ENCODE peak calls at places on chromosomes 1 and 21, in ten cellular contexts. One of them, this sample, is unnamed.

GRCh38 chr1:223887724-223888428 is 42.1 kb upstream of the TP53BP2 start:
- DNase-seq in stomach: no peak
- DNase-seq in lung: no peak
- DNase-seq in right lobe of liver: no peak
- DNase-seq in CD4-positive, alpha-beta memory T cell: no peak
- DNase-seq in cardiac muscle cell: peak
- DNase-seq in HL-60: no peak
- DNase-seq in tibial artery: peak
- DNase-seq in H9: no peak
- DNase-seq in PC-3: peak
- DNase-seq in this sample: no peak

GRCh38 chr1:210123924-210124589 is 108.5 kb upstream of the SERTAD4 start:
- DNase-seq in stomach: no peak
- DNase-seq in lung: no peak
- DNase-seq in right lobe of liver: no peak
- DNase-seq in CD4-positive, alpha-beta memory T cell: no peak
- DNase-seq in cardiac muscle cell: peak
- DNase-seq in HL-60: no peak
- DNase-seq in tibial artery: no peak
- DNase-seq in H9: no peak
- DNase-seq in PC-3: peak
- DNase-seq in this sample: no peak

GRCh38 chr1:84769636-84770035 is 79.4 kb upstream of the SSX2IP start:
- DNase-seq in stomach: no peak
- DNase-seq in lung: no peak
- DNase-seq in right lobe of liver: no peak
- DNase-seq in CD4-positive, alpha-beta memory T cell: no peak
- DNase-seq in cardiac muscle cell: no peak
- DNase-seq in HL-60: no peak
- DNase-seq in tibial artery: no peak
- DNase-seq in H9: no peak
- DNase-seq in PC-3: no peak
- DNase-seq in this sample: no peak

GRCh38 chr1:78491311-78492071 is 717 bp downstream of the PTGFR start:
- DNase-seq in stomach: no peak
- DNase-seq in lung: no peak
- DNase-seq in right lobe of liver: peak
- DNase-seq in CD4-positive, alpha-beta memory T cell: no peak
- DNase-seq in cardiac muscle cell: peak
- DNase-seq in HL-60: no peak
- DNase-seq in tibial artery: peak
- DNase-seq in H9: peak
- DNase-seq in PC-3: peak
- DNase-seq in this sample: peak

GRCh38 chr1:22825790-22826189 is 115.2 kb downstream of the EPHB2 start:
- DNase-seq in stomach: no peak
- DNase-seq in lung: no peak
- DNase-seq in right lobe of liver: no peak
- DNase-seq in CD4-positive, alpha-beta memory T cell: no peak
- DNase-seq in cardiac muscle cell: no peak
- DNase-seq in HL-60: no peak
- DNase-seq in tibial artery: no peak
- DNase-seq in H9: no peak
- DNase-seq in PC-3: no peak
- DNase-seq in this sample: no peak

GRCh38 chr1:6224733-6225132 is 11.0 kb downstream of the ICMT start:
- DNase-seq in stomach: no peak
- DNase-seq in lung: no peak
- DNase-seq in right lobe of liver: no peak
- DNase-seq in CD4-positive, alpha-beta memory T cell: no peak
- DNase-seq in cardiac muscle cell: no peak
- DNase-seq in HL-60: no peak
- DNase-seq in tibial artery: no peak
- DNase-seq in H9: no peak
- DNase-seq in PC-3: peak
- DNase-seq in this sample: no peak

GRCh38 chr21:37525810-37526209 is 159.2 kb downstream of the DYRK1A start:
- DNase-seq in stomach: no peak
- DNase-seq in lung: no peak
- DNase-seq in right lobe of liver: no peak
- DNase-seq in CD4-positive, alpha-beta memory T cell: no peak
- DNase-seq in cardiac muscle cell: peak
- DNase-seq in HL-60: no peak
- DNase-seq in tibial artery: no peak
- DNase-seq in H9: no peak
- DNase-seq in PC-3: no peak
- DNase-seq in this sample: no peak

GRCh38 chr1:23202263-23202749 is 15.0 kb downstream of the HTR1D start:
- DNase-seq in stomach: no peak
- DNase-seq in lung: no peak
- DNase-seq in right lobe of liver: no peak
- DNase-seq in CD4-positive, alpha-beta memory T cell: no peak
- DNase-seq in cardiac muscle cell: peak
- DNase-seq in HL-60: no peak
- DNase-seq in tibial artery: no peak
- DNase-seq in H9: no peak
- DNase-seq in PC-3: peak
- DNase-seq in this sample: no peak

GRCh38 chr1:179881642-179882252 is 338 bp upstream of the TOR1AIP1 start:
- DNase-seq in stomach: peak
- DNase-seq in lung: no peak
- DNase-seq in right lobe of liver: peak
- DNase-seq in CD4-positive, alpha-beta memory T cell: no peak
- DNase-seq in cardiac muscle cell: peak
- DNase-seq in HL-60: no peak
- DNase-seq in tibial artery: peak
- DNase-seq in H9: no peak
- DNase-seq in PC-3: peak
- DNase-seq in this sample: peak

GRCh38 chr1:212124891-212125582 is 89.5 kb downstream of the DTL start:
- DNase-seq in stomach: no peak
- DNase-seq in lung: no peak
- DNase-seq in right lobe of liver: peak
- DNase-seq in CD4-positive, alpha-beta memory T cell: no peak
- DNase-seq in cardiac muscle cell: no peak
- DNase-seq in HL-60: peak
- DNase-seq in tibial artery: no peak
- DNase-seq in H9: no peak
- DNase-seq in PC-3: no peak
- DNase-seq in this sample: no peak

GRCh38 chr1:15028117-15028516 is 125.4 kb upstream of the TMEM51 start:
- DNase-seq in stomach: no peak
- DNase-seq in lung: peak
- DNase-seq in right lobe of liver: no peak
- DNase-seq in CD4-positive, alpha-beta memory T cell: no peak
- DNase-seq in cardiac muscle cell: peak
- DNase-seq in HL-60: no peak
- DNase-seq in tibial artery: peak
- DNase-seq in H9: no peak
- DNase-seq in PC-3: peak
- DNase-seq in this sample: no peak

GRCh38 chr21:41564871-41565281 is 56.9 kb upstream of the TMPRSS2 start:
- DNase-seq in stomach: peak
- DNase-seq in lung: peak
- DNase-seq in right lobe of liver: no peak
- DNase-seq in CD4-positive, alpha-beta memory T cell: no peak
- DNase-seq in cardiac muscle cell: peak
- DNase-seq in HL-60: no peak
- DNase-seq in tibial artery: no peak
- DNase-seq in H9: no peak
- DNase-seq in PC-3: peak
- DNase-seq in this sample: no peak

GRCh38 chr1:3170566-3171453 is 101.8 kb downstream of the PRDM16 start:
- DNase-seq in stomach: peak
- DNase-seq in lung: peak
- DNase-seq in right lobe of liver: peak
- DNase-seq in CD4-positive, alpha-beta memory T cell: no peak
- DNase-seq in cardiac muscle cell: peak
- DNase-seq in HL-60: no peak
- DNase-seq in tibial artery: peak
- DNase-seq in H9: no peak
- DNase-seq in PC-3: no peak
- DNase-seq in this sample: peak

GRCh38 chr21:34670962-34671348 is 2.2 kb downstream of the CLIC6 start:
- DNase-seq in stomach: no peak
- DNase-seq in lung: no peak
- DNase-seq in right lobe of liver: no peak
- DNase-seq in CD4-positive, alpha-beta memory T cell: no peak
- DNase-seq in cardiac muscle cell: no peak
- DNase-seq in HL-60: no peak
- DNase-seq in tibial artery: no peak
- DNase-seq in H9: no peak
- DNase-seq in PC-3: no peak
- DNase-seq in this sample: no peak

GRCh38 chr1:22053018-22053860 is 730 bp downstream of the CDC42 start:
- DNase-seq in stomach: peak
- DNase-seq in lung: peak
- DNase-seq in right lobe of liver: peak
- DNase-seq in CD4-positive, alpha-beta memory T cell: peak
- DNase-seq in cardiac muscle cell: peak
- DNase-seq in HL-60: peak
- DNase-seq in tibial artery: peak
- DNase-seq in H9: peak
- DNase-seq in PC-3: peak
- DNase-seq in this sample: no peak

GRCh38 chr21:33670076-33670475 is 27.8 kb downstream of the ITSN1 start:
- DNase-seq in stomach: no peak
- DNase-seq in lung: no peak
- DNase-seq in right lobe of liver: no peak
- DNase-seq in CD4-positive, alpha-beta memory T cell: no peak
- DNase-seq in cardiac muscle cell: peak
- DNase-seq in HL-60: no peak
- DNase-seq in tibial artery: no peak
- DNase-seq in H9: no peak
- DNase-seq in PC-3: peak
- DNase-seq in this sample: no peak

GRCh38 chr21:32727478-32727727 is 410 bp downstream of the SYNJ1 start:
- DNase-seq in stomach: peak
- DNase-seq in lung: no peak
- DNase-seq in right lobe of liver: no peak
- DNase-seq in CD4-positive, alpha-beta memory T cell: no peak
- DNase-seq in cardiac muscle cell: no peak
- DNase-seq in HL-60: no peak
- DNase-seq in tibial artery: no peak
- DNase-seq in H9: no peak
- DNase-seq in PC-3: no peak
- DNase-seq in this sample: no peak

GRCh38 chr1:73516458-73516857 is 681.5 kb downstream of the LRRIQ3 start:
- DNase-seq in stomach: no peak
- DNase-seq in lung: no peak
- DNase-seq in right lobe of liver: no peak
- DNase-seq in CD4-positive, alpha-beta memory T cell: no peak
- DNase-seq in cardiac muscle cell: no peak
- DNase-seq in HL-60: no peak
- DNase-seq in tibial artery: no peak
- DNase-seq in H9: no peak
- DNase-seq in PC-3: no peak
- DNase-seq in this sample: no peak
- H3K27ac ChIP-seq in stomach: no peak
- H3K27ac ChIP-seq in lung: no peak
- H3K27ac ChIP-seq in right lobe of liver: no peak
- H3K27ac ChIP-seq in CD4-positive, alpha-beta memory T cell: no peak
- H3K27ac ChIP-seq in cardiac muscle cell: no peak
- H3K27ac ChIP-seq in HL-60: peak
- H3K27ac ChIP-seq in tibial artery: no peak
- H3K27ac ChIP-seq in H9: no peak
- H3K27ac ChIP-seq in PC-3: no peak
- H3K27ac ChIP-seq in this sample: no peak

DNA sequence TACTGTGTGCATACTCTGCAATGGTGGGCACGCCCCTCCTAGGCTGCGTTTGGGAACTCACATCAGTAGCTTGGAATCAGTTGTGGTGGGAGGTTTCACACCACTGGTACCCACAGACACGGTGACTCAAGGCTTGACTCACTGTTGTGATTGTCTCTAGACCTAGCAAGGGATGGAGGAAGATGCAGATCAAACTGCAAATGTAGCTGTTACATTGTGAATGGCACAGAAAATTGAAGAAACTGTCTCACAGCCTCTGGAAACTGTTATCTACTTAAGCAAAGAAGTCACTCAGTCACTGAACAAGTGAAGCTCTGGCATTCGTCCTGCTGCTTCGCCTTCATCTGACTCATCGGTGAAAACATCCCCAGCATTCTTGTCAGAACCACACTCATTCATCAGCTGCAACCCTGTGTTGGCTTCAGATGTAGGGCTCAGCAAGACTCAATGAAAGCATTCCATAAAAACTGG is 59.5 kb downstream of the POFUT2 start:
- DNase-seq in stomach: no peak
- DNase-seq in lung: no peak
- DNase-seq in right lobe of liver: no peak
- DNase-seq in CD4-positive, alpha-beta memory T cell: peak
- DNase-seq in cardiac muscle cell: peak
- DNase-seq in HL-60: no peak
- DNase-seq in tibial artery: peak
- DNase-seq in H9: no peak
- DNase-seq in PC-3: peak
- DNase-seq in this sample: peak
- H3K27ac ChIP-seq in stomach: no peak
- H3K27ac ChIP-seq in lung: no peak
- H3K27ac ChIP-seq in right lobe of liver: no peak
- H3K27ac ChIP-seq in CD4-positive, alpha-beta memory T cell: no peak
- H3K27ac ChIP-seq in cardiac muscle cell: no peak
- H3K27ac ChIP-seq in HL-60: no peak
- H3K27ac ChIP-seq in tibial artery: no peak
- H3K27ac ChIP-seq in H9: no peak
- H3K27ac ChIP-seq in PC-3: peak
- H3K27ac ChIP-seq in this sample: no peak

GRCh38 chr1:181159451-181160151 is 71.1 kb downstream of the IER5 start:
- DNase-seq in stomach: peak
- DNase-seq in lung: peak
- DNase-seq in right lobe of liver: no peak
- DNase-seq in CD4-positive, alpha-beta memory T cell: peak
- DNase-seq in cardiac muscle cell: peak
- DNase-seq in HL-60: peak
- DNase-seq in tibial artery: no peak
- DNase-seq in H9: no peak
- DNase-seq in PC-3: peak
- DNase-seq in this sample: no peak
- H3K27ac ChIP-seq in stomach: no peak
- H3K27ac ChIP-seq in lung: no peak
- H3K27ac ChIP-seq in right lobe of liver: no peak
- H3K27ac ChIP-seq in CD4-positive, alpha-beta memory T cell: peak
- H3K27ac ChIP-seq in cardiac muscle cell: no peak
- H3K27ac ChIP-seq in HL-60: no peak
- H3K27ac ChIP-seq in tibial artery: no peak
- H3K27ac ChIP-seq in H9: no peak
- H3K27ac ChIP-seq in PC-3: peak
- H3K27ac ChIP-seq in this sample: no peak

GRCh38 chr1:8115031-8115768 is 89.1 kb upstream of the ERRFI1 start:
- DNase-seq in stomach: no peak
- DNase-seq in lung: no peak
- DNase-seq in right lobe of liver: no peak
- DNase-seq in CD4-positive, alpha-beta memory T cell: no peak
- DNase-seq in cardiac muscle cell: no peak
- DNase-seq in HL-60: no peak
- DNase-seq in tibial artery: no peak
- DNase-seq in H9: no peak
- DNase-seq in PC-3: no peak
- DNase-seq in this sample: no peak
- H3K27ac ChIP-seq in stomach: no peak
- H3K27ac ChIP-seq in lung: peak
- H3K27ac ChIP-seq in right lobe of liver: peak
- H3K27ac ChIP-seq in CD4-positive, alpha-beta memory T cell: no peak
- H3K27ac ChIP-seq in cardiac muscle cell: no peak
- H3K27ac ChIP-seq in HL-60: no peak
- H3K27ac ChIP-seq in tibial artery: peak
- H3K27ac ChIP-seq in H9: no peak
- H3K27ac ChIP-seq in PC-3: no peak
- H3K27ac ChIP-seq in this sample: peak

This sample was measured in tibial nerve.